ENCODE peak calls at places on chromosomes 2 and 18, in eight cellular contexts. J is activated CD8-positive, alpha-beta T cell treated with anti-CD3 and anti-CD28 coated beads for 36 hours; W is IMR-90; K is fibroblast of mammary gland; Q is CD8-positive, alpha-beta T cell; O is activated naive CD4-positive, alpha-beta T cell treated with anti-CD3 and anti-CD28 coated beads for 36 hours; Y is stimulated activated naive CD8-positive, alpha-beta T cell treated with anti-CD3 and anti-CD28 coated beads, Interleukin-15, Interleukin-2, amounts not matched to agents 100 U/mL and 50 U/mL, for 24 hours; P is colonic mucosa. S is an unnamed sample.

GRCh38 chr18:26457195-26457594 is 91.2 kb downstream of the KCTD1 start:
- DNase-seq in J (no peak), W (no peak), K (no peak), Q (no peak), O (no peak), Y (no peak), P (no peak), S (no peak)

GRCh38 chr18:46672062-46672970 is 15.3 kb upstream of the LOXHD1 start:
- DNase-seq in J (peak; percentile 11), W (peak; percentile 7), K (peak; percentile 40), Q (no peak), O (peak; percentile 26), Y (no peak), P (no peak), S (no peak)

GRCh38 chr2:97701186-97701585 is 12.2 kb upstream of the ZAP70 start:
- DNase-seq in J (no peak), W (no peak), K (no peak), Q (no peak), O (no peak), Y (no peak), P (no peak), S (no peak)

GRCh38 chr2:74226648-74227213 is 28.3 kb downstream of the MTHFD2 start:
- DNase-seq in J (no peak), W (no peak), K (no peak), Q (no peak), O (no peak), Y (no peak), P (no peak), S (no peak)

GRCh38 chr2:218406949-218407703 is 7.5 kb downstream of the CTDSP1 start:
- DNase-seq in J (peak; percentile 80), W (peak; percentile 37), K (peak; percentile 77), Q (peak; percentile 68), O (peak; percentile 62), Y (peak; percentile 72), P (peak; percentile 87), S (no peak)

GRCh38 chr2:178084273-178084672 is 11.7 kb upstream of the PDE11A start:
- DNase-seq in J (no peak), W (no peak), K (peak; percentile 25), Q (no peak), O (no peak), Y (no peak), P (no peak), S (no peak)

GRCh38 chr2:175373001-175373727 is 191.7 kb upstream of the ATP5MC3 start:
- DNase-seq in J (no peak), W (peak; percentile 29), K (peak; percentile 23), Q (no peak), O (no peak), Y (no peak), P (no peak), S (no peak)

GRCh38 chr2:69578201-69578555 is 65.4 kb downstream of the AAK1 start:
- DNase-seq in J (no peak), W (no peak), K (no peak), Q (no peak), O (no peak), Y (no peak), P (no peak), S (no peak)

GRCh38 chr2:215271466-215271865 is 40.4 kb upstream of the ATIC start:
- DNase-seq in J (no peak), W (no peak), K (no peak), Q (no peak), O (no peak), Y (no peak), P (no peak), S (no peak)

GRCh38 chr2:10145519-10146357 is 23.2 kb downstream of the RRM2 start:
- DNase-seq in J (no peak), W (no peak), K (no peak), Q (no peak), O (no peak), Y (no peak), P (no peak), S (no peak)

GRCh38 chr2:176642074-176642473 is 372.8 kb downstream of the MTX2 start:
- DNase-seq in J (no peak), W (peak; percentile 51), K (peak; percentile 86), Q (no peak), O (no peak), Y (no peak), P (no peak), S (no peak)

GRCh38 chr2:9004338-9005204 is 1.1 kb upstream of the MBOAT2 start:
- DNase-seq in J (no peak), W (peak; percentile 36), K (no peak), Q (peak; percentile 13), O (no peak), Y (peak; percentile 21), P (no peak), S (no peak)

GRCh38 chr2:101516833-101517690 is 42.1 kb upstream of the RFX8 start:
- DNase-seq in J (peak; percentile 40), W (peak; percentile 94), K (peak; percentile 99), Q (no peak), O (peak; percentile 64), Y (peak; percentile 37), P (no peak), S (no peak)

GRCh38 chr2:33223851-33224250 is 252.6 kb upstream of the RASGRP3 start:
- DNase-seq in J (no peak), W (no peak), K (peak; percentile 83), Q (no peak), O (no peak), Y (no peak), P (no peak), S (no peak)

GRCh38 chr2:144509001-144509545 is 10.8 kb downstream of the ZEB2 start:
- DNase-seq in J (no peak), W (no peak), K (no peak), Q (no peak), O (no peak), Y (no peak), P (no peak), S (no peak)

GRCh38 chr2:207434903-207435302 is 94.9 kb upstream of the CREB1 start:
- DNase-seq in J (no peak), W (no peak), K (no peak), Q (no peak), O (no peak), Y (no peak), P (no peak), S (no peak)

GRCh38 chr2:206031162-206031784 is 54.7 kb downstream of the INO80D start:
- DNase-seq in J (peak; percentile 13), W (peak; percentile 75), K (peak; percentile 47), Q (no peak), O (no peak), Y (no peak), P (no peak), S (no peak)

GRCh38 chr2:12684471-12684936 is 32.2 kb upstream of the TRIB2 start:
- DNase-seq in J (no peak), W (peak; percentile 63), K (peak; percentile 56), Q (no peak), O (no peak), Y (no peak), P (no peak), S (no peak)

GRCh38 chr2:205714058-205714776 is 31.9 kb downstream of the NRP2 start:
- DNase-seq in J (no peak), W (peak; percentile 87), K (peak; percentile 57), Q (no peak), O (peak; percentile 28), Y (peak; percentile 23), P (no peak), S (peak; percentile 73)

GRCh38 chr18:61086657-61087056 is 246.6 kb upstream of the CDH20 start:
- DNase-seq in J (no peak), W (no peak), K (no peak), Q (no peak), O (no peak), Y (no peak), P (no peak), S (no peak)

GRCh38 chr2:201532686-201533304 is 81.3 kb downstream of the STRADB start:
- DNase-seq in J (peak; percentile 50), W (peak; percentile 93), K (peak; percentile 97), Q (no peak), O (peak; percentile 20), Y (peak; percentile 6), P (no peak), S (no peak)

GRCh38 chr2:218717262-218717661 is 6.6 kb downstream of the TTLL4 start:
- DNase-seq in J (no peak), W (peak; percentile 51), K (no peak), Q (no peak), O (no peak), Y (no peak), P (peak; percentile 20), S (no peak)

GRCh38 chr18:80143876-80144275 is 34.8 kb downstream of the ADNP2 start:
- DNase-seq in J (no peak), W (peak; percentile 68), K (peak; percentile 46), Q (no peak), O (no peak), Y (no peak), P (no peak), S (no peak)

GRCh38 chr2:109295070-109295780 is 166.2 kb downstream of the SH3RF3 start:
- DNase-seq in J (no peak), W (no peak), K (no peak), Q (no peak), O (no peak), Y (no peak), P (no peak), S (no peak)

GRCh38 chr2:206452750-206453149 is 9.4 kb downstream of the ADAM23 start:
- DNase-seq in J (no peak), W (peak; percentile 43), K (peak; percentile 51), Q (no peak), O (no peak), Y (no peak), P (no peak), S (no peak)

GRCh38 chr2:63792523-63792922 is 49.2 kb upstream of the UGP2 start:
- DNase-seq in J (peak; percentile 15), W (peak; percentile 94), K (peak; percentile 97), Q (no peak), O (no peak), Y (peak; percentile 7), P (no peak), S (no peak)

GRCh38 chr18:7165846-7166393 is 48.3 kb upstream of the LAMA1 start:
- DNase-seq in J (no peak), W (no peak), K (no peak), Q (no peak), O (no peak), Y (no peak), P (no peak), S (no peak)

GRCh38 chr2:226060228-226060627 is 660.7 kb downstream of the NYAP2 start:
- DNase-seq in J (no peak), W (peak; percentile 5), K (no peak), Q (no peak), O (no peak), Y (no peak), P (no peak), S (no peak)

GRCh38 chr2:102262218-102263129 is 48.9 kb upstream of the IL1RL1 start:
- DNase-seq in J (no peak), W (peak; percentile 70), K (peak; percentile 74), Q (no peak), O (no peak), Y (no peak), P (no peak), S (no peak)

GRCh38 chr2:24253303-24253919 is 78.6 kb downstream of the FAM228A start:
- DNase-seq in J (no peak), W (peak; percentile 41), K (peak; percentile 81), Q (no peak), O (no peak), Y (no peak), P (no peak), S (no peak)

GRCh38 chr18:46953195-46953594 is 35.8 kb downstream of the KATNAL2 start:
- DNase-seq in J (no peak), W (no peak), K (no peak), Q (no peak), O (no peak), Y (no peak), P (no peak), S (no peak)

GRCh38 chr18:73060666-73061270 is 193.0 kb upstream of the NETO1 start:
- DNase-seq in J (no peak), W (no peak), K (peak; percentile 44), Q (no peak), O (no peak), Y (no peak), P (no peak), S (no peak)

S was measured in naive B cell.